ENCODE peak calls at places on chromosomes 6 and 20, in seven cellular contexts. Z is spleen, V is AG04450, E is NB4, H is cardiac muscle cell, M is mammary epithelial cell, N is foreskin fibroblast. Q is an unnamed sample.
A peak's percentile ranks its signal among the peaks of the same experiment; 100 is the strongest.

GRCh38 chr6:52407467-52407866 is 12.7 kb upstream of the EFHC1 start:
- DNase-seq in Z (no peak), V (no peak), E (peak; percentile 67), H (peak; percentile 51), M (peak; percentile 37), N (peak; percentile 64), Q (no peak)

GRCh38 chr6:3835055-3835731 is 14.0 kb upstream of the FAM50B start:
- DNase-seq in Z (no peak), V (no peak), E (no peak), H (no peak), M (no peak), N (peak; percentile 65), Q (peak; percentile 82)

GRCh38 chr6:85679445-85680123 is 36.9 kb upstream of the SYNCRIP start:
- DNase-seq in Z (no peak), V (no peak), E (peak; percentile 48), H (no peak), M (no peak), N (peak; percentile 15), Q (no peak)

GRCh38 chr6:94623586-94623985 is 953.7 kb upstream of the MANEA start:
- DNase-seq in Z (no peak), V (no peak), E (no peak), H (no peak), M (no peak), N (no peak), Q (no peak)

GRCh38 chr20:48631114-48632016 is 196.4 kb downstream of the PREX1 start:
- DNase-seq in Z (peak; percentile 51), V (no peak), E (peak; percentile 32), H (no peak), M (no peak), N (peak; percentile 70), Q (no peak)

GRCh38 chr6:40342674-40343230 is 244.4 kb downstream of the LRFN2 start:
- DNase-seq in Z (no peak), V (no peak), E (no peak), H (no peak), M (no peak), N (no peak), Q (no peak)

GRCh38 chr6:3117912-3118352 is 579 bp upstream of the BPHL start:
- DNase-seq in Z (no peak), V (no peak), E (no peak), H (no peak), M (no peak), N (no peak), Q (no peak)

GRCh38 chr6:44956426-44956825 is 371.7 kb upstream of the RUNX2 start:
- DNase-seq in Z (no peak), V (no peak), E (no peak), H (no peak), M (no peak), N (peak; percentile 8), Q (no peak)

GRCh38 chr6:40816601-40817000 is 222.4 kb downstream of the UNC5CL start:
- DNase-seq in Z (no peak), V (no peak), E (no peak), H (no peak), M (no peak), N (no peak), Q (no peak)

GRCh38 chr20:63132131-63132714 is 83.7 kb downstream of the YTHDF1 start:
- DNase-seq in Z (peak; percentile 67), V (no peak), E (no peak), H (no peak), M (no peak), N (no peak), Q (no peak)

GRCh38 chr6:122609881-122610689 is at the start of gene PKIB:
- DNase-seq in Z (peak; percentile 89), V (no peak), E (no peak), H (peak; percentile 67), M (peak; percentile 87), N (peak; percentile 83), Q (no peak)

GRCh38 chr6:110102411-110102810 is 77.1 kb downstream of the WASF1 start:
- DNase-seq in Z (no peak), V (no peak), E (no peak), H (no peak), M (peak; percentile 39), N (no peak), Q (no peak)

GRCh38 chr6:44266347-44266746 is 996 bp upstream of the NFKBIE start:
- DNase-seq in Z (peak; percentile 77), V (no peak), E (no peak), H (no peak), M (no peak), N (no peak), Q (no peak)

GRCh38 chr6:131982740-131983259 is 31.6 kb upstream of the CCN2 start:
- DNase-seq in Z (no peak), V (peak; percentile 53), E (no peak), H (no peak), M (peak; percentile 48), N (peak; percentile 79), Q (no peak)

GRCh38 chr6:139695361-139695760 is 320.9 kb upstream of the CITED2 start:
- DNase-seq in Z (no peak), V (no peak), E (no peak), H (no peak), M (no peak), N (peak; percentile 16), Q (no peak)

GRCh38 chr20:3801846-3802245 is 5.7 kb downstream of the CDC25B start:
- DNase-seq in Z (peak; percentile 81), V (no peak), E (no peak), H (no peak), M (no peak), N (no peak), Q (no peak)

GRCh38 chr6:134517145-134517658 is 199.3 kb upstream of the SGK1 start:
- DNase-seq in Z (peak; percentile 77), V (peak; percentile 29), E (peak; percentile 94), H (peak; percentile 80), M (peak; percentile 78), N (peak; percentile 93), Q (peak; percentile 49)

GRCh38 chr6:35731736-35732532 is 4.9 kb upstream of the ARMC12 start:
- DNase-seq in Z (peak; percentile 100), V (peak; percentile 45), E (peak; percentile 97), H (peak; percentile 91), M (peak; percentile 87), N (peak; percentile 97), Q (no peak)
- TF ChIP-seq CTCF in Z (peak; percentile 30), V (no peak), E (peak; percentile 5), H (no peak), M (no peak), N (no peak), Q (peak; percentile 8)

GRCh38 chr20:34872604-34873224 is at the start of gene GGT7:
- DNase-seq in Z (peak; percentile 96), V (peak; percentile 26), E (peak; percentile 81), H (peak; percentile 86), M (peak; percentile 58), N (peak; percentile 90), Q (no peak)

GRCh38 chr20:34871966-34872603 is 571 bp downstream of the GGT7 start:
- DNase-seq in Z (no peak), V (no peak), E (no peak), H (no peak), M (no peak), N (peak; percentile 23), Q (no peak)

GRCh38 chr20:34874094-34874654 is 1.5 kb upstream of the GGT7 start:
- DNase-seq in Z (no peak), V (peak; percentile 74), E (peak; percentile 88), H (peak; percentile 88), M (peak; percentile 78), N (peak; percentile 93), Q (peak; percentile 48)

GRCh38 chr20:34873583-34874093 is 982 bp upstream of the GGT7 start:
- DNase-seq in Z (no peak), V (no peak), E (no peak), H (no peak), M (no peak), N (no peak), Q (no peak)

GRCh38 chr20:34871320-34871926 is 1.2 kb downstream of the GGT7 start:
- DNase-seq in Z (peak; percentile 58), V (no peak), E (no peak), H (no peak), M (no peak), N (peak; percentile 11), Q (no peak)
- H3K4me3 ChIP-seq in Z (peak overlapping the region; percentile 73), V (peak overlapping the region; percentile 80), E (no peak overlapping the region), H (peak overlapping the region; percentile 69), M (no peak overlapping the region), N (peak overlapping the region; percentile 85), Q (peak overlapping the region; percentile 89)

GRCh38 chr6:18121580-18122127 is 823 bp downstream of the NHLRC1 start:
- DNase-seq in Z (no peak), V (no peak), E (peak; percentile 38), H (no peak), M (no peak), N (no peak), Q (no peak)
- TF ChIP-seq CTCF in Z (no peak), V (no peak), E (peak; percentile 26), H (no peak), M (no peak), N (no peak), Q (no peak)

GRCh38 chr6:35260642-35261570 is 1.4 kb downstream of the ZNF76 start:
- DNase-seq in Z (no peak), V (no peak), E (no peak), H (no peak), M (no peak), N (peak; percentile 36), Q (no peak)
- H3K4me3 ChIP-seq in Z (peak overlapping the region; percentile 89), V (peak overlapping the region; percentile 97), E (peak overlapping the region; percentile 81), H (peak overlapping the region; percentile 55), M (peak overlapping the region; percentile 25), N (peak overlapping the region; percentile 96), Q (peak overlapping the region; percentile 76)

GRCh38 chr6:72643214-72643613 is 21.4 kb downstream of the KCNQ5 start:
- DNase-seq in Z (no peak), V (no peak), E (no peak), H (no peak), M (no peak), N (no peak), Q (no peak)
- TF ChIP-seq CTCF in Z (no peak), V (no peak), E (no peak), H (peak; percentile 24), M (no peak), N (no peak), Q (peak; percentile 31)

Q was measured in epithelial cell of proximal tubule.